ENCODE peak calls at places on chromosomes 11 and 22, in six cellular contexts. R is activated CD4-positive, alpha-beta T cell treated with anti-CD3 and anti-CD28 coated beads, Interleukin-2, amount 10 ng/mL, durations not matched to agents 7 days and 5 days; U is HuH-7.5; X is HFFc6; J is astrocyte of the spinal cord; C is CD8-positive, alpha-beta memory T cell. H is an unnamed sample.

GRCh38 chr11:102935514-102935913 is 20.0 kb downstream of the MMP13 start:
- DNase-seq in R (no peak), J (no peak), U (no peak), X (no peak), C (no peak), H (no peak)

GRCh38 chr11:32113200-32113599 is 22.3 kb downstream of the RCN1 start:
- DNase-seq in J (peak; percentile 65), U (no peak), R (no peak), C (no peak), X (no peak), H (no peak)

GRCh38 chr11:18347471-18348125 is 25.2 kb downstream of the GTF2H1 start:
- DNase-seq in C (no peak), U (no peak), X (peak; percentile 81), R (no peak), J (peak; percentile 74), H (no peak)

GRCh38 chr11:35134403-35135126 is 4.4 kb upstream of the CD44 start:
- DNase-seq in U (no peak), R (no peak), C (no peak), J (no peak), X (peak; percentile 41), H (no peak)

GRCh38 chr11:7522106-7522505 is 8.3 kb downstream of the PPFIBP2 start:
- DNase-seq in U (no peak), C (no peak), X (no peak), R (no peak), J (no peak), H (no peak)

GRCh38 chr11:77073328-77074001 is 6.7 kb downstream of the CAPN5 start:
- DNase-seq in U (no peak), J (peak; percentile 90), X (peak; percentile 95), C (no peak), R (no peak), H (no peak)

GRCh38 chr22:27786253-27786898 is 15.2 kb downstream of the MN1 start:
- DNase-seq in U (no peak), C (no peak), J (no peak), X (no peak), R (no peak), H (no peak)

GRCh38 chr11:73189315-73189714 is 28.8 kb upstream of the P2RY2 start:
- DNase-seq in C (no peak), U (no peak), X (no peak), J (no peak), R (no peak), H (no peak)

GRCh38 chr11:84780689-84781293 is 846.4 kb downstream of the DLG2 start:
- DNase-seq in U (peak; percentile 4), X (peak; percentile 12), R (no peak), J (peak; percentile 47), C (no peak), H (no peak)

GRCh38 chr22:42613869-42614268 is 814 bp downstream of the POLDIP3 start:
- DNase-seq in R (no peak), X (no peak), C (no peak), J (no peak), U (no peak), H (no peak)

GRCh38 chr11:17506942-17507341 is 30.3 kb upstream of the ABCC8 start:
- DNase-seq in C (no peak), J (no peak), X (no peak), R (no peak), U (no peak), H (no peak)

GRCh38 chr11:23359297-23359696 is 499.0 kb upstream of the CCDC179 start:
- DNase-seq in U (no peak), J (peak; percentile 94), C (no peak), R (no peak), X (peak; percentile 66), H (no peak)

GRCh38 chr11:78577495-78577894 is 2.8 kb upstream of the NARS2 start:
- DNase-seq in X (no peak), R (no peak), U (no peak), C (no peak), J (no peak), H (no peak)

GRCh38 chr22:22684605-22685561 is 40.5 kb downstream of the GGTLC2 start:
- DNase-seq in X (peak; percentile 35), R (peak; percentile 21), U (no peak), C (no peak), J (peak; percentile 42), H (no peak)

GRCh38 chr11:84825140-84825539 is 802.0 kb downstream of the DLG2 start:
- DNase-seq in J (no peak), R (no peak), C (no peak), U (no peak), X (no peak), H (no peak)

GRCh38 chr11:19816040-19816439 is 103.4 kb downstream of the NAV2 start:
- DNase-seq in C (no peak), J (no peak), U (no peak), R (no peak), X (no peak), H (no peak)

GRCh38 chr11:34798985-34799384 is 117.2 kb downstream of the APIP start:
- DNase-seq in X (no peak), U (no peak), R (no peak), J (no peak), C (no peak), H (no peak)

GRCh38 chr11:119677840-119678239 is 51.2 kb downstream of the NECTIN1 start:
- DNase-seq in U (no peak), J (no peak), X (no peak), C (no peak), R (no peak), H (no peak)

GRCh38 chr11:110952150-110952549 is 239.9 kb upstream of the ARHGAP20 start:
- DNase-seq in X (no peak), C (no peak), U (no peak), J (no peak), R (no peak), H (no peak)

GRCh38 chr11:122040476-122040875 is 75.5 kb downstream of the BLID start:
- DNase-seq in U (no peak), C (no peak), X (no peak), R (no peak), J (peak; percentile 13), H (no peak)

H was measured in T-helper 1 cell.